ENCODE peak calls at places on chromosomes 1 and 21, in seven cellular contexts. One of them, this sample, is unnamed.

GRCh38 chr1:196071452-196071851 is 536.8 kb downstream of the KCNT2 start:
- DNase-seq in fibroblast of mammary gland: no peak
- DNase-seq in colonic mucosa: no peak
- DNase-seq in mesenteric fat pad: no peak
- DNase-seq in activated CD4-positive, alpha-beta T cell treated with anti-CD3 and anti-CD28 coated beads, Interleukin-2, amount 10 ng/mL, durations not matched to agents 7 days and 5 days: no peak
- DNase-seq in neural crest cell: no peak
- DNase-seq in HuH-7.5: no peak
- DNase-seq in this sample: no peak

GRCh38 chr1:14027099-14027498 is 327.1 kb downstream of the PRDM2 start:
- DNase-seq in fibroblast of mammary gland: no peak
- DNase-seq in colonic mucosa: no peak
- DNase-seq in mesenteric fat pad: no peak
- DNase-seq in activated CD4-positive, alpha-beta T cell treated with anti-CD3 and anti-CD28 coated beads, Interleukin-2, amount 10 ng/mL, durations not matched to agents 7 days and 5 days: no peak
- DNase-seq in neural crest cell: no peak
- DNase-seq in HuH-7.5: no peak
- DNase-seq in this sample: no peak

GRCh38 chr1:212774584-212774983 is 17.0 kb downstream of the NSL1 start:
- DNase-seq in fibroblast of mammary gland: peak; percentile 28
- DNase-seq in colonic mucosa: no peak
- DNase-seq in mesenteric fat pad: no peak
- DNase-seq in activated CD4-positive, alpha-beta T cell treated with anti-CD3 and anti-CD28 coated beads, Interleukin-2, amount 10 ng/mL, durations not matched to agents 7 days and 5 days: no peak
- DNase-seq in neural crest cell: no peak
- DNase-seq in HuH-7.5: no peak
- DNase-seq in this sample: no peak

GRCh38 chr1:47738560-47739182 is 258.5 kb downstream of the TRABD2B start:
- DNase-seq in fibroblast of mammary gland: peak; percentile 53
- DNase-seq in colonic mucosa: peak; percentile 59
- DNase-seq in mesenteric fat pad: no peak
- DNase-seq in activated CD4-positive, alpha-beta T cell treated with anti-CD3 and anti-CD28 coated beads, Interleukin-2, amount 10 ng/mL, durations not matched to agents 7 days and 5 days: no peak
- DNase-seq in neural crest cell: peak; percentile 74
- DNase-seq in HuH-7.5: peak; percentile 62
- DNase-seq in this sample: no peak

GRCh38 chr1:158200509-158200908 is 19.8 kb downstream of the CD1D start:
- DNase-seq in fibroblast of mammary gland: no peak
- DNase-seq in colonic mucosa: no peak
- DNase-seq in mesenteric fat pad: no peak
- DNase-seq in activated CD4-positive, alpha-beta T cell treated with anti-CD3 and anti-CD28 coated beads, Interleukin-2, amount 10 ng/mL, durations not matched to agents 7 days and 5 days: no peak
- DNase-seq in neural crest cell: no peak
- DNase-seq in HuH-7.5: no peak
- DNase-seq in this sample: no peak

GRCh38 chr1:233983811-233984210 is 79.3 kb downstream of the SLC35F3 start:
- DNase-seq in fibroblast of mammary gland: no peak
- DNase-seq in colonic mucosa: no peak
- DNase-seq in mesenteric fat pad: no peak
- DNase-seq in activated CD4-positive, alpha-beta T cell treated with anti-CD3 and anti-CD28 coated beads, Interleukin-2, amount 10 ng/mL, durations not matched to agents 7 days and 5 days: no peak
- DNase-seq in neural crest cell: no peak
- DNase-seq in HuH-7.5: no peak
- DNase-seq in this sample: no peak

GRCh38 chr1:84163123-84164038 is 19.3 kb downstream of the PRKACB start:
- DNase-seq in fibroblast of mammary gland: peak; percentile 24
- DNase-seq in colonic mucosa: no peak
- DNase-seq in mesenteric fat pad: no peak
- DNase-seq in activated CD4-positive, alpha-beta T cell treated with anti-CD3 and anti-CD28 coated beads, Interleukin-2, amount 10 ng/mL, durations not matched to agents 7 days and 5 days: no peak
- DNase-seq in neural crest cell: no peak
- DNase-seq in HuH-7.5: no peak
- DNase-seq in this sample: no peak

GRCh38 chr1:85323770-85324169 is 47.3 kb upstream of the BCL10 start:
- DNase-seq in fibroblast of mammary gland: no peak
- DNase-seq in colonic mucosa: no peak
- DNase-seq in mesenteric fat pad: no peak
- DNase-seq in activated CD4-positive, alpha-beta T cell treated with anti-CD3 and anti-CD28 coated beads, Interleukin-2, amount 10 ng/mL, durations not matched to agents 7 days and 5 days: no peak
- DNase-seq in neural crest cell: no peak
- DNase-seq in HuH-7.5: no peak
- DNase-seq in this sample: no peak

GRCh38 chr1:1677718-1678580 is 14.6 kb downstream of the SLC35E2B start:
- DNase-seq in fibroblast of mammary gland: no peak
- DNase-seq in colonic mucosa: peak; percentile 47
- DNase-seq in mesenteric fat pad: no peak
- DNase-seq in activated CD4-positive, alpha-beta T cell treated with anti-CD3 and anti-CD28 coated beads, Interleukin-2, amount 10 ng/mL, durations not matched to agents 7 days and 5 days: peak; percentile 61
- DNase-seq in neural crest cell: no peak
- DNase-seq in HuH-7.5: no peak
- DNase-seq in this sample: peak; percentile 76

GRCh38 chr1:210989949-210990348 is 144.0 kb downstream of the KCNH1 start:
- DNase-seq in fibroblast of mammary gland: no peak
- DNase-seq in colonic mucosa: no peak
- DNase-seq in mesenteric fat pad: no peak
- DNase-seq in activated CD4-positive, alpha-beta T cell treated with anti-CD3 and anti-CD28 coated beads, Interleukin-2, amount 10 ng/mL, durations not matched to agents 7 days and 5 days: no peak
- DNase-seq in neural crest cell: no peak
- DNase-seq in HuH-7.5: no peak
- DNase-seq in this sample: no peak

GRCh38 chr1:11541956-11542355 is 63.0 kb downstream of the DISP3 start:
- DNase-seq in fibroblast of mammary gland: no peak
- DNase-seq in colonic mucosa: no peak
- DNase-seq in mesenteric fat pad: no peak
- DNase-seq in activated CD4-positive, alpha-beta T cell treated with anti-CD3 and anti-CD28 coated beads, Interleukin-2, amount 10 ng/mL, durations not matched to agents 7 days and 5 days: no peak
- DNase-seq in neural crest cell: no peak
- DNase-seq in HuH-7.5: no peak
- DNase-seq in this sample: no peak

GRCh38 chr1:236142358-236143103 is at the start of gene GPR137B:
- DNase-seq in fibroblast of mammary gland: peak; percentile 56
- DNase-seq in colonic mucosa: peak; percentile 67
- DNase-seq in mesenteric fat pad: no peak
- DNase-seq in activated CD4-positive, alpha-beta T cell treated with anti-CD3 and anti-CD28 coated beads, Interleukin-2, amount 10 ng/mL, durations not matched to agents 7 days and 5 days: peak; percentile 65
- DNase-seq in neural crest cell: peak; percentile 38
- DNase-seq in HuH-7.5: peak; percentile 73
- DNase-seq in this sample: peak; percentile 54

GRCh38 chr1:203624341-203624712 is 2.3 kb upstream of the ATP2B4 start:
- DNase-seq in fibroblast of mammary gland: no peak
- DNase-seq in colonic mucosa: peak; percentile 28
- DNase-seq in mesenteric fat pad: no peak
- DNase-seq in activated CD4-positive, alpha-beta T cell treated with anti-CD3 and anti-CD28 coated beads, Interleukin-2, amount 10 ng/mL, durations not matched to agents 7 days and 5 days: no peak
- DNase-seq in neural crest cell: no peak
- DNase-seq in HuH-7.5: no peak
- DNase-seq in this sample: no peak

GRCh38 chr21:45358261-45358670 is 46.7 kb upstream of the COL18A1 start:
- DNase-seq in fibroblast of mammary gland: no peak
- DNase-seq in colonic mucosa: no peak
- DNase-seq in mesenteric fat pad: no peak
- DNase-seq in activated CD4-positive, alpha-beta T cell treated with anti-CD3 and anti-CD28 coated beads, Interleukin-2, amount 10 ng/mL, durations not matched to agents 7 days and 5 days: no peak
- DNase-seq in neural crest cell: no peak
- DNase-seq in HuH-7.5: no peak
- DNase-seq in this sample: no peak

GRCh38 chr1:150972417-150972940 is 2.2 kb downstream of the CERS2 start:
- DNase-seq in fibroblast of mammary gland: no peak
- DNase-seq in colonic mucosa: no peak
- DNase-seq in mesenteric fat pad: no peak
- DNase-seq in activated CD4-positive, alpha-beta T cell treated with anti-CD3 and anti-CD28 coated beads, Interleukin-2, amount 10 ng/mL, durations not matched to agents 7 days and 5 days: no peak
- DNase-seq in neural crest cell: no peak
- DNase-seq in HuH-7.5: no peak
- DNase-seq in this sample: no peak

GRCh38 chr1:56387071-56387747 is 192.2 kb downstream of the PLPP3 start:
- DNase-seq in fibroblast of mammary gland: no peak
- DNase-seq in colonic mucosa: no peak
- DNase-seq in mesenteric fat pad: no peak
- DNase-seq in activated CD4-positive, alpha-beta T cell treated with anti-CD3 and anti-CD28 coated beads, Interleukin-2, amount 10 ng/mL, durations not matched to agents 7 days and 5 days: no peak
- DNase-seq in neural crest cell: no peak
- DNase-seq in HuH-7.5: no peak
- DNase-seq in this sample: no peak

GRCh38 chr1:91863498-91863897 is 22.5 kb downstream of the TGFBR3 start:
- DNase-seq in fibroblast of mammary gland: no peak
- DNase-seq in colonic mucosa: no peak
- DNase-seq in mesenteric fat pad: no peak
- DNase-seq in activated CD4-positive, alpha-beta T cell treated with anti-CD3 and anti-CD28 coated beads, Interleukin-2, amount 10 ng/mL, durations not matched to agents 7 days and 5 days: no peak
- DNase-seq in neural crest cell: no peak
- DNase-seq in HuH-7.5: no peak
- DNase-seq in this sample: no peak

GRCh38 chr1:202649553-202650392 is 60.5 kb downstream of the SYT2 start:
- DNase-seq in fibroblast of mammary gland: peak; percentile 25
- DNase-seq in colonic mucosa: no peak
- DNase-seq in mesenteric fat pad: no peak
- DNase-seq in activated CD4-positive, alpha-beta T cell treated with anti-CD3 and anti-CD28 coated beads, Interleukin-2, amount 10 ng/mL, durations not matched to agents 7 days and 5 days: no peak
- DNase-seq in neural crest cell: no peak
- DNase-seq in HuH-7.5: no peak
- DNase-seq in this sample: no peak

GRCh38 chr1:217138173-217138838 is 415.1 kb upstream of the ESRRG start:
- DNase-seq in fibroblast of mammary gland: no peak
- DNase-seq in colonic mucosa: no peak
- DNase-seq in mesenteric fat pad: no peak
- DNase-seq in activated CD4-positive, alpha-beta T cell treated with anti-CD3 and anti-CD28 coated beads, Interleukin-2, amount 10 ng/mL, durations not matched to agents 7 days and 5 days: no peak
- DNase-seq in neural crest cell: peak; percentile 2
- DNase-seq in HuH-7.5: no peak
- DNase-seq in this sample: no peak